ENCODE peak calls at places on chromosome 9, in eight cellular contexts. V is CD8-positive, alpha-beta memory T cell; H is heart right ventricle; J is tibial nerve; D is hepatocyte; O is mesendoderm; N is kidney; S is pancreas. A is an unnamed sample.

GRCh38 chr9:92934321-92934720 is 13.0 kb upstream of the FGD3 start:
- DNase-seq in V (no peak), H (no peak), J (no peak), D (no peak), O (no peak), N (no peak), S (no peak), A (no peak)

GRCh38 chr9:78863531-78863930 is 566.6 kb downstream of the PSAT1 start:
- DNase-seq in V (no peak), H (no peak), J (no peak), D (no peak), O (no peak), N (no peak), S (no peak), A (no peak)

GRCh38 chr9:113361304-113362018 is 12.1 kb downstream of the BSPRY start:
- DNase-seq in V (no peak), H (no peak), J (no peak), D (no peak), O (no peak), N (no peak), S (no peak), A (no peak)

GRCh38 chr9:122228906-122229837 is at the start of gene LHX6:
- DNase-seq in V (no peak), H (no peak), J (no peak), D (no peak), O (peak; percentile 35), N (peak; percentile 72), S (no peak), A (peak; percentile 19)

GRCh38 chr9:11457809-11458785 is 845.3 kb upstream of the PTPRD start:
- DNase-seq in V (no peak), H (no peak), J (no peak), D (peak; percentile 22), O (peak; percentile 63), N (no peak), S (no peak), A (no peak)

GRCh38 chr9:95880011-95880690 is 4.7 kb downstream of the ERCC6L2 start:
- DNase-seq in V (no peak), H (no peak), J (no peak), D (peak; percentile 24), O (no peak), N (no peak), S (no peak), A (no peak)

GRCh38 chr9:114114364-114114763 is 15.3 kb upstream of the KIF12 start:
- DNase-seq in V (no peak), H (no peak), J (no peak), D (no peak), O (no peak), N (no peak), S (no peak), A (no peak)

GRCh38 chr9:115551396-115551795 is 433.4 kb upstream of the TNC start:
- DNase-seq in V (no peak), H (no peak), J (no peak), D (no peak), O (no peak), N (no peak), S (no peak), A (no peak)

GRCh38 chr9:105007143-105007542 is 79.2 kb upstream of the ABCA1 start:
- DNase-seq in V (no peak), H (peak; percentile 8), J (peak; percentile 54), D (peak; percentile 21), O (no peak), N (no peak), S (peak; percentile 19), A (no peak)

GRCh38 chr9:20624201-20625002 is 2.1 kb upstream of the MLLT3 start:
- DNase-seq in V (peak; percentile 18), H (peak; percentile 66), J (peak; percentile 71), D (peak; percentile 84), O (peak; percentile 81), N (no peak), S (peak; percentile 35), A (peak; percentile 38)

GRCh38 chr9:8850916-8851315 is 1051.3 kb upstream of the DMAC1 start:
- DNase-seq in V (no peak), H (no peak), J (no peak), D (no peak), O (no peak), N (no peak), S (no peak), A (no peak)

GRCh38 chr9:93020151-93020550 is 38.4 kb upstream of the SUSD3 start:
- DNase-seq in V (no peak), H (no peak), J (no peak), D (no peak), O (no peak), N (peak; percentile 64), S (no peak), A (no peak)

GRCh38 chr9:98721643-98722042 is 12.9 kb upstream of the GABBR2 start:
- DNase-seq in V (no peak), H (no peak), J (no peak), D (no peak), O (no peak), N (no peak), S (no peak), A (peak; percentile 5)

GRCh38 chr9:124815601-124816000 is 37.7 kb upstream of the WDR38 start:
- DNase-seq in V (no peak), H (no peak), J (no peak), D (no peak), O (no peak), N (peak; percentile 16), S (no peak), A (no peak)
- H3K4me1 ChIP-seq in V (no peaks in the 10 kb centered on the region), H (peaks cover 10% of the 10 kb centered on the region), J (peaks cover 44% of the 10 kb centered on the region), D (peaks cover 39% of the 10 kb centered on the region), O (peaks cover 5% of the 10 kb centered on the region), N (no peaks in the 10 kb centered on the region), S (no peaks in the 10 kb centered on the region), A (peaks cover 43% of the 10 kb centered on the region)

DNA sequence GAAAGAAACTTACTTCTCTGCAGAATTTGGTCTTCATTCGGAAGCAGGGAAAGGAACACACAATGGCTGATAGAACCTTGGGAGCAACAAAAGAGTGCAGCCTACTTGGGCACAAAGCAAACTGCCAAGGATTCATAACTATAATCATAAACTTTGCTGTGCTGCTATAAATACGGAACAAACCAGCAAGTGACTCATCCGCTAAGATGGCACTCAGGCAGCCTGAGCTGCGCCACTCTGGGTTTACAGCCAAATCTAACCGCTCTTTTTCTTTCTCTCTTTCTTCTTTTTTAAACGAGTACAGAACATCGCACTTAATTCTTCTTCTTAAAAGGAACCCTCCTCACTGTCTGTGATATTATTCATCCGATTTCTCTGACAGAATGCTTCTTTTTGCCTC is 81.1 kb downstream of the PTPN3 start:
- DNase-seq in V (no peak), H (no peak), J (no peak), D (no peak), O (no peak), N (no peak), S (no peak), A (no peak)
- H3K4me1 ChIP-seq in V (no peaks in the 10 kb centered on the region), H (peaks cover 16% of the 10 kb centered on the region), J (no peaks in the 10 kb centered on the region), D (no peaks in the 10 kb centered on the region), O (no peaks in the 10 kb centered on the region), N (peaks cover 6% of the 10 kb centered on the region), S (no peaks in the 10 kb centered on the region), A (no peaks in the 10 kb centered on the region)

DNA sequence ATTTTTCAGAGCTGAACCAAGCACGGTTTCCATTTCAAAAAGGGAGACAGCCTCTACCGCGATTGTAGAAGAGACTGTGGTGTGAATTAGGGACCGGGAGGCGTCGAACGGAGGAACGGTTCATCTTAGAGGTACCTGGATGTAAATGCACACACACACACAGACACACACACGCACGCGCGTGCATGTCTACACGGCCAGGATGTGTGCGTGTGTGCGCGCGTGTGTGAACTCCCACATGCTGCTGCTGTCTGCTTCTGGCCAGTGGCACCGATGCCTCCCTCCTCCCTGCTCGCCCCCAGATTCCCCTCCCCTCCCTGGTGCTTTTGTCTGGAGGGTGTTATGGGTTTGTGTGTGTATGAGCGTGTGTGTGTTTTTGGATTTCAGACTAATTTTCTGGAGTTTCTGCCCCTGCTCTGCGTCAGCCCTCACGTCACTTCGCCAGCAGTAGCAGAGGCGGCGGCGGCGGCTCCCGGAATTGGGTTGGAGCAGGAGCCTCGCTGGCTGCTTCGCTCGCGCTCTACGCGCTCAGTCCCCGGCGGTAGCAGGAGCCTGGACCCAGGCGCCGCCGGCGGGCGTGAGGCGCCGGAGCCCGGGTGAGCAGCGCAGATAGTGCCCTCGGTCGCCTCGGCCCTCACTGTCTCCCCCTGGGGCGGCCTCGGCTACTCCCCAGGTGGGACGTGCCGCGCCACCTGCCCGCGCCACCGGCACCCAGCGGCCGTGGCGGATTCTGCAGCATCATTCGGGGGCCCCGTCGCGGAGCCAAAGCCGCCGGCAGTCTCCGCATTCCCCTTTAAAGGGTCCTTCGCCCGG is at the start of gene NTRK2:
- DNase-seq in V (no peak), H (peak; percentile 16), J (peak; percentile 19), D (peak; percentile 36), O (peak; percentile 60), N (peak; percentile 84), S (peak; percentile 15), A (no peak)
- H3K4me1 ChIP-seq in V (no peaks in the 10 kb centered on the region), H (peaks cover 28% of the 10 kb centered on the region), J (peaks cover 34% of the 10 kb centered on the region), D (peaks cover 11% of the 10 kb centered on the region), O (peaks cover 2% of the 10 kb centered on the region), N (peaks cover 18% of the 10 kb centered on the region), S (no peaks in the 10 kb centered on the region), A (no peaks in the 10 kb centered on the region)

GRCh38 chr9:34987160-34988040 is 2.1 kb upstream of the DNAJB5 start:
- DNase-seq in V (no peak), H (no peak), J (no peak), D (no peak), O (no peak), N (no peak), S (no peak), A (no peak)

GRCh38 chr9:34990908-34991832 is 1.6 kb downstream of the DNAJB5 start:
- DNase-seq in V (no peak), H (no peak), J (no peak), D (no peak), O (peak; percentile 41), N (no peak), S (no peak), A (no peak)

GRCh38 chr9:34989946-34990635 is 546 bp downstream of the DNAJB5 start:
- DNase-seq in V (peak; percentile 32), H (peak; percentile 72), J (no peak), D (peak; percentile 91), O (peak; percentile 95), N (peak; percentile 91), S (no peak), A (peak; percentile 60)

GRCh38 chr9:34988218-34989055 is 1.1 kb upstream of the DNAJB5 start:
- DNase-seq in V (peak; percentile 50), H (no peak), J (no peak), D (no peak), O (peak; percentile 53), N (peak; percentile 88), S (no peak), A (no peak)

DNA sequence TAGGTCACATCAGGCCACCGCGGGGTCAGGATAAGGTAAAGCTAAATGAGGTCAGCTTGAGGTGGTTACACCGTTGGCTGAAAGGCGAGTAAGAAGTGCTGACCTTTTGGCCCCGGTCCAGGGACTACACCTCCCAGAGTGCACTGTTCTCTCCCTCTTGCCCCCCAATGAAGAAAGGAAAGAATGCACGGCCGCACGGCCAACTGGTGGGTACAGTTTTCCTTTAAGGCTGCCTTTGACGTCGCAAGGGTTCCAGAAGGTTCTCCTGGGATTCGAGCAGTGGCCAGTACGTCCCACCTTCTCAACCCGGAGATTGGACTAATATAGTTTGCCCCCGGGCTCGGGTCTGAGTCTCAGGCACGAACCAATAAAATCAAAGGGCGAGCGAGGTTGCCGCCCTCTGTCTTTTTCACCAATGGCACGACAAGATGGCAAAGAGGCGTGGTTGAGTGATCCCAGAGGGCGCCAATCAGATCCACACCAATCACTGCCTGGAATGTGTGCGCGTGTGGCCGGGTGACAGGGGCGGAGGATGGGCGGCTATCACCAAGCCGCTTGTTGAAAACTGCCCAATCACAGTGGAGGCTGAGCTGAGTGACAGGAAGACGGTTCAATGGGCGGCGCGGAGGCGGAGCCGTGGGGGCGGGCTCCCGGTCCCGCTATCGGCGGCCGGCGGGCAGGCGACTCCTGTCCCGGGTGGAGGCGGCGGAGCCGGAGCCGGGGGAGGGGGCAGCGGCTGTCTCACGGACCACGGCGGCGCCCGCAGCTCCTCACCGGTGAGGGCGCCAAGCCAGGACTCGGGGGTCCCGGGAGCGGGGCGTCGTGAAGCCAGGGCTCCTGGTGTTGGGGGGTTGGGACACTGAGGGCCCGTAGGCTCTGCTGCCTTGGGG is at the start of gene DNAJB5:
- DNase-seq in V (peak; percentile 94), H (peak; percentile 100), J (peak; percentile 99), D (peak; percentile 98), O (peak; percentile 100), N (peak; percentile 99), S (peak; percentile 99), A (peak; percentile 99)
- H3K4me1 ChIP-seq in V (peaks cover 43% of the 10 kb centered on the region), H (peaks cover 34% of the 10 kb centered on the region), J (peaks cover 53% of the 10 kb centered on the region), D (peaks cover 21% of the 10 kb centered on the region), O (peaks cover 19% of the 10 kb centered on the region), N (peaks cover 34% of the 10 kb centered on the region), S (no peaks in the 10 kb centered on the region), A (peaks cover 8% of the 10 kb centered on the region)

A was measured in Caco-2.